ENCODE peak calls at places on chromosomes 7 and 10, in five cellular contexts. One of them, this sample, is unnamed.

GRCh38 chr7:112509390-112509789 is 28.6 kb downstream of the LSMEM1 start:
- DNase-seq in IMR-90: no peak
- DNase-seq in hepatocyte: no peak
- DNase-seq in fibroblast of lung: peak; percentile 24
- DNase-seq in PC-9: no peak
- DNase-seq in this sample: no peak

GRCh38 chr10:21068025-21068656 is 171.0 kb upstream of the NEBL start:
- DNase-seq in IMR-90: no peak
- DNase-seq in PC-9: no peak
- DNase-seq in fibroblast of lung: no peak
- DNase-seq in hepatocyte: no peak
- DNase-seq in this sample: no peak

GRCh38 chr10:79982486-79982800 is 33.5 kb upstream of the SFTPD start:
- DNase-seq in PC-9: no peak
- DNase-seq in IMR-90: no peak
- DNase-seq in hepatocyte: no peak
- DNase-seq in fibroblast of lung: no peak
- DNase-seq in this sample: peak; percentile 4

GRCh38 chr7:128215281-128215680 is 25.8 kb upstream of the LEP start:
- DNase-seq in fibroblast of lung: peak; percentile 89
- DNase-seq in IMR-90: peak; percentile 81
- DNase-seq in hepatocyte: no peak
- DNase-seq in PC-9: no peak
- DNase-seq in this sample: peak; percentile 34

GRCh38 chr10:46549171-46550075 is 7.0 kb downstream of the GPRIN2 start:
- DNase-seq in PC-9: no peak
- DNase-seq in IMR-90: no peak
- DNase-seq in fibroblast of lung: no peak
- DNase-seq in hepatocyte: no peak
- DNase-seq in this sample: no peak

GRCh38 chr7:68800316-68800715 is 798.0 kb upstream of the AUTS2 start:
- DNase-seq in PC-9: peak; percentile 73
- DNase-seq in fibroblast of lung: no peak
- DNase-seq in hepatocyte: no peak
- DNase-seq in IMR-90: no peak
- DNase-seq in this sample: no peak

GRCh38 chr7:26403640-26404039 is 112.0 kb downstream of the SNX10 start:
- DNase-seq in fibroblast of lung: no peak
- DNase-seq in IMR-90: no peak
- DNase-seq in PC-9: no peak
- DNase-seq in hepatocyte: peak; percentile 26
- DNase-seq in this sample: no peak

GRCh38 chr7:1331576-1332467 is 99.2 kb downstream of the UNCX start:
- DNase-seq in hepatocyte: no peak
- DNase-seq in fibroblast of lung: no peak
- DNase-seq in PC-9: no peak
- DNase-seq in IMR-90: no peak
- DNase-seq in this sample: no peak

GRCh38 chr10:12027539-12027938 is 15.1 kb downstream of the UPF2 start:
- DNase-seq in fibroblast of lung: no peak
- DNase-seq in PC-9: no peak
- DNase-seq in IMR-90: no peak
- DNase-seq in hepatocyte: no peak
- DNase-seq in this sample: no peak

GRCh38 chr7:111474723-111475418 is 87.4 kb downstream of the IMMP2L start:
- DNase-seq in fibroblast of lung: no peak
- DNase-seq in hepatocyte: no peak
- DNase-seq in IMR-90: peak; percentile 14
- DNase-seq in PC-9: no peak
- DNase-seq in this sample: no peak

GRCh38 chr10:125023269-125023668 is 81.3 kb downstream of the ZRANB1 start:
- DNase-seq in IMR-90: no peak
- DNase-seq in PC-9: no peak
- DNase-seq in fibroblast of lung: no peak
- DNase-seq in hepatocyte: no peak
- DNase-seq in this sample: no peak

GRCh38 chr10:1293636-1294440 is 237.7 kb downstream of the WDR37 start:
- DNase-seq in fibroblast of lung: no peak
- DNase-seq in PC-9: no peak
- DNase-seq in IMR-90: no peak
- DNase-seq in hepatocyte: no peak
- DNase-seq in this sample: no peak

GRCh38 chr7:155405399-155406318 is 52.3 kb upstream of the EN2 start:
- DNase-seq in fibroblast of lung: no peak
- DNase-seq in IMR-90: no peak
- DNase-seq in PC-9: no peak
- DNase-seq in hepatocyte: no peak
- DNase-seq in this sample: no peak

GRCh38 chr10:78578929-78579328 is 489.8 kb upstream of the ZMIZ1 start:
- DNase-seq in hepatocyte: no peak
- DNase-seq in IMR-90: peak; percentile 43
- DNase-seq in fibroblast of lung: peak; percentile 5
- DNase-seq in PC-9: no peak
- DNase-seq in this sample: peak; percentile 5

GRCh38 chr7:157870644-157871290 is 534.0 kb downstream of the DNAJB6 start:
- DNase-seq in fibroblast of lung: no peak
- DNase-seq in PC-9: no peak
- DNase-seq in hepatocyte: no peak
- DNase-seq in IMR-90: no peak
- DNase-seq in this sample: no peak

GRCh38 chr7:38550881-38551280 is 80.3 kb downstream of the AMPH start:
- DNase-seq in fibroblast of lung: no peak
- DNase-seq in IMR-90: no peak
- DNase-seq in PC-9: no peak
- DNase-seq in hepatocyte: no peak
- DNase-seq in this sample: no peak

GRCh38 chr7:22364023-22364422 is 7.1 kb upstream of the RAPGEF5 start:
- DNase-seq in PC-9: no peak
- DNase-seq in fibroblast of lung: no peak
- DNase-seq in hepatocyte: no peak
- DNase-seq in IMR-90: no peak
- DNase-seq in this sample: no peak

GRCh38 chr7:22359156-22359697 is 2.3 kb upstream of the RAPGEF5 start:
- DNase-seq in IMR-90: no peak
- DNase-seq in fibroblast of lung: no peak
- DNase-seq in hepatocyte: peak; percentile 62
- DNase-seq in PC-9: no peak
- DNase-seq in this sample: no peak

GRCh38 chr7:22364910-22365309 is 8.0 kb upstream of the RAPGEF5 start:
- DNase-seq in hepatocyte: no peak
- DNase-seq in fibroblast of lung: no peak
- DNase-seq in IMR-90: no peak
- DNase-seq in PC-9: no peak
- DNase-seq in this sample: no peak

GRCh38 chr7:22361795-22362194 is 4.8 kb upstream of the RAPGEF5 start:
- DNase-seq in PC-9: peak; percentile 64
- DNase-seq in fibroblast of lung: peak; percentile 3
- DNase-seq in IMR-90: peak; percentile 2
- DNase-seq in hepatocyte: no peak
- DNase-seq in this sample: peak; percentile 47

GRCh38 chr7:22361320-22361719 is 4.4 kb upstream of the RAPGEF5 start:
- DNase-seq in fibroblast of lung: no peak
- DNase-seq in PC-9: no peak
- DNase-seq in IMR-90: no peak
- DNase-seq in hepatocyte: no peak
- DNase-seq in this sample: no peak
- H3K4me2 ChIP-seq in fibroblast of lung: no peak overlapping the region
- H3K4me2 ChIP-seq in PC-9: no peak overlapping the region
- H3K4me2 ChIP-seq in IMR-90: no peak overlapping the region
- H3K4me2 ChIP-seq in hepatocyte: no peak overlapping the region
- H3K4me2 ChIP-seq in this sample: no peak overlapping the region

DNA sequence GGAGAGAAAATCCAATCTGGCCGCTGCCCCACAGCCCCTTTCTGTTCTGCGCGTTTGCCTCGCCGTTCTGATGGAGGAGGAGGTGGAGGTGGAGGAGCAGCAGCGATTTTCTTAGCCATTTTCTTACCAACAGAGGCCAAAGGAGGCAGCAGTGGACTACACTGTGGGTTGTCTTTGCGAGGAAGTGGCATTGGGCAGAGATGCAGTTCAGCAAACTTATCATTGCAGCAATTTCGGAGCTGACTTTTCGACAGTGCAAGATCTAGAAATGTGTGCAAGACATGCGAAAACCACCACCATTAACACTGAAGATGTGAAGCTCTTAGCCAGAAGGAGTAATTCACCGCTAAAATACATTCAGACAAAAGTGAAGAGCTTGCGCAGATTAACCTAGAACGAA is 1.9 kb upstream of the ARL4A start:
- DNase-seq in PC-9: no peak
- DNase-seq in hepatocyte: peak; percentile 53
- DNase-seq in IMR-90: peak; percentile 33
- DNase-seq in fibroblast of lung: peak; percentile 53
- DNase-seq in this sample: no peak
- TF ChIP-seq CTCF in PC-9: peak; percentile 42
- TF ChIP-seq CTCF in hepatocyte: peak; percentile 28
- TF ChIP-seq CTCF in IMR-90: peak; percentile 42
- TF ChIP-seq CTCF in fibroblast of lung: peak; percentile 50
- TF ChIP-seq CTCF in this sample: peak; percentile 36

GRCh38 chr10:3740157-3740871 is 44.7 kb downstream of the KLF6 start:
- DNase-seq in PC-9: peak; percentile 97
- DNase-seq in IMR-90: peak; percentile 76
- DNase-seq in fibroblast of lung: peak; percentile 54
- DNase-seq in hepatocyte: peak; percentile 42
- DNase-seq in this sample: peak; percentile 95
- H2AFZ ChIP-seq in PC-9: no peak overlapping the region
- H2AFZ ChIP-seq in IMR-90: no peak overlapping the region
- H2AFZ ChIP-seq in fibroblast of lung: no peak overlapping the region
- H2AFZ ChIP-seq in hepatocyte: no peak overlapping the region
- H2AFZ ChIP-seq in this sample: no peak overlapping the region

GRCh38 chr7:30351274-30351673 is 66.9 kb downstream of the ZNRF2 start:
- DNase-seq in IMR-90: no peak
- DNase-seq in fibroblast of lung: no peak
- DNase-seq in hepatocyte: no peak
- DNase-seq in PC-9: no peak
- DNase-seq in this sample: no peak
- H3K4me2 ChIP-seq in IMR-90: no peak overlapping the region
- H3K4me2 ChIP-seq in fibroblast of lung: no peak overlapping the region
- H3K4me2 ChIP-seq in hepatocyte: no peak overlapping the region
- H3K4me2 ChIP-seq in PC-9: no peak overlapping the region
- H3K4me2 ChIP-seq in this sample: no peak overlapping the region

This sample was measured in mammary epithelial cell.